ENCODE peak calls at places on chromosomes 1 and 21, in seven cellular contexts. One of them, this sample, is unnamed.

GRCh38 chr1:40011198-40011597 is 29.3 kb upstream of the CAP1 start:
- DNase-seq in ovary: no peak
- DNase-seq in breast epithelium: no peak
- DNase-seq in H9: no peak
- DNase-seq in tibial artery: no peak
- DNase-seq in GM23338: no peak
- DNase-seq in stomach: no peak
- DNase-seq in this sample: no peak

GRCh38 chr1:75587692-75588091 is 23.2 kb downstream of the SLC44A5 start:
- DNase-seq in stomach: no peak
- DNase-seq in GM23338: peak
- DNase-seq in H9: no peak
- DNase-seq in tibial artery: no peak
- DNase-seq in ovary: no peak
- DNase-seq in breast epithelium: no peak
- DNase-seq in this sample: no peak

GRCh38 chr1:110049801-110050601 is 15.6 kb downstream of the STRIP1 start:
- DNase-seq in tibial artery: peak
- DNase-seq in GM23338: no peak
- DNase-seq in breast epithelium: no peak
- DNase-seq in stomach: no peak
- DNase-seq in H9: no peak
- DNase-seq in ovary: no peak
- DNase-seq in this sample: no peak

GRCh38 chr1:199161319-199161680 is 522.5 kb downstream of the PTPRC start:
- DNase-seq in GM23338: peak
- DNase-seq in ovary: no peak
- DNase-seq in tibial artery: no peak
- DNase-seq in breast epithelium: no peak
- DNase-seq in H9: no peak
- DNase-seq in stomach: no peak
- DNase-seq in this sample: no peak

GRCh38 chr1:7580923-7581753 is 190.0 kb upstream of the VAMP3 start:
- DNase-seq in ovary: peak
- DNase-seq in stomach: no peak
- DNase-seq in GM23338: no peak
- DNase-seq in breast epithelium: peak
- DNase-seq in tibial artery: peak
- DNase-seq in H9: no peak
- DNase-seq in this sample: no peak

GRCh38 chr21:36059823-36060158 is 535 bp downstream of the SETD4 start:
- DNase-seq in breast epithelium: no peak
- DNase-seq in H9: no peak
- DNase-seq in stomach: peak
- DNase-seq in tibial artery: peak
- DNase-seq in GM23338: no peak
- DNase-seq in ovary: no peak
- DNase-seq in this sample: no peak

GRCh38 chr1:156383023-156383422 is 14.0 kb downstream of the RHBG start:
- DNase-seq in breast epithelium: peak
- DNase-seq in stomach: peak
- DNase-seq in ovary: no peak
- DNase-seq in tibial artery: no peak
- DNase-seq in GM23338: peak
- DNase-seq in H9: peak
- DNase-seq in this sample: peak

GRCh38 chr21:35909456-35910178 is 150.7 kb downstream of the SETD4 start:
- DNase-seq in GM23338: peak
- DNase-seq in tibial artery: no peak
- DNase-seq in stomach: no peak
- DNase-seq in ovary: no peak
- DNase-seq in breast epithelium: no peak
- DNase-seq in H9: no peak
- DNase-seq in this sample: no peak

GRCh38 chr1:113243529-113243928 is 146.8 kb upstream of the MAGI3 start:
- DNase-seq in H9: no peak
- DNase-seq in stomach: no peak
- DNase-seq in ovary: no peak
- DNase-seq in breast epithelium: no peak
- DNase-seq in tibial artery: no peak
- DNase-seq in GM23338: no peak
- DNase-seq in this sample: no peak

GRCh38 chr1:42679364-42679983 is 2.7 kb upstream of the YBX1 start:
- DNase-seq in ovary: no peak
- DNase-seq in breast epithelium: no peak
- DNase-seq in stomach: no peak
- DNase-seq in GM23338: no peak
- DNase-seq in H9: no peak
- DNase-seq in tibial artery: no peak
- DNase-seq in this sample: no peak

GRCh38 chr1:247332901-247333361 is 1.3 kb upstream of the ZNF496 start:
- DNase-seq in stomach: peak
- DNase-seq in tibial artery: peak
- DNase-seq in breast epithelium: no peak
- DNase-seq in ovary: no peak
- DNase-seq in GM23338: peak
- DNase-seq in H9: no peak
- DNase-seq in this sample: no peak

GRCh38 chr1:78101514-78101913 is 55.7 kb downstream of the GIPC2 start:
- DNase-seq in ovary: no peak
- DNase-seq in H9: no peak
- DNase-seq in tibial artery: peak
- DNase-seq in breast epithelium: no peak
- DNase-seq in GM23338: peak
- DNase-seq in stomach: peak
- DNase-seq in this sample: no peak

GRCh38 chr21:23853796-23854379 is 1753.4 kb downstream of the MRPL39 start:
- DNase-seq in ovary: no peak
- DNase-seq in breast epithelium: no peak
- DNase-seq in stomach: no peak
- DNase-seq in H9: no peak
- DNase-seq in GM23338: peak
- DNase-seq in tibial artery: no peak
- DNase-seq in this sample: no peak

GRCh38 chr1:54326577-54327385 is 79.4 kb downstream of the SSBP3 start:
- DNase-seq in breast epithelium: no peak
- DNase-seq in ovary: no peak
- DNase-seq in H9: no peak
- DNase-seq in stomach: no peak
- DNase-seq in GM23338: no peak
- DNase-seq in tibial artery: no peak
- DNase-seq in this sample: no peak

GRCh38 chr1:94989398-94989797 is 62.5 kb upstream of the CNN3 start:
- DNase-seq in tibial artery: no peak
- DNase-seq in breast epithelium: no peak
- DNase-seq in H9: no peak
- DNase-seq in GM23338: no peak
- DNase-seq in ovary: no peak
- DNase-seq in stomach: peak
- DNase-seq in this sample: no peak

GRCh38 chr21:30740462-30740861 is 6.6 kb downstream of the KRTAP21-2 start:
- DNase-seq in GM23338: no peak
- DNase-seq in ovary: no peak
- DNase-seq in tibial artery: no peak
- DNase-seq in breast epithelium: no peak
- DNase-seq in stomach: no peak
- DNase-seq in H9: no peak
- DNase-seq in this sample: no peak

GRCh38 chr1:184624051-184624450 is 130.6 kb downstream of the EDEM3 start:
- DNase-seq in H9: no peak
- DNase-seq in stomach: no peak
- DNase-seq in ovary: no peak
- DNase-seq in GM23338: no peak
- DNase-seq in tibial artery: peak
- DNase-seq in breast epithelium: no peak
- DNase-seq in this sample: no peak

GRCh38 chr1:99538618-99538956 is 107.3 kb upstream of the PALMD start:
- DNase-seq in ovary: no peak
- DNase-seq in GM23338: no peak
- DNase-seq in H9: no peak
- DNase-seq in stomach: no peak
- DNase-seq in tibial artery: no peak
- DNase-seq in breast epithelium: no peak
- DNase-seq in this sample: no peak

GRCh38 chr1:112544011-112544688 is 35.4 kb downstream of the WNT2B start:
- DNase-seq in ovary: no peak
- DNase-seq in tibial artery: no peak
- DNase-seq in breast epithelium: no peak
- DNase-seq in GM23338: no peak
- DNase-seq in H9: no peak
- DNase-seq in stomach: no peak
- DNase-seq in this sample: no peak

GRCh38 chr1:208178091-208178529 is 66.1 kb downstream of the PLXNA2 start:
- DNase-seq in GM23338: no peak
- DNase-seq in H9: no peak
- DNase-seq in ovary: no peak
- DNase-seq in tibial artery: no peak
- DNase-seq in stomach: peak
- DNase-seq in breast epithelium: no peak
- DNase-seq in this sample: no peak

GRCh38 chr1:230375795-230376194 is 50.3 kb downstream of the PGBD5 start:
- DNase-seq in H9: no peak
- DNase-seq in stomach: no peak
- DNase-seq in breast epithelium: no peak
- DNase-seq in ovary: no peak
- DNase-seq in GM23338: no peak
- DNase-seq in tibial artery: no peak
- DNase-seq in this sample: peak

GRCh38 chr1:208048904-208049303 is 138.0 kb upstream of the CD34 start:
- DNase-seq in tibial artery: no peak
- DNase-seq in stomach: no peak
- DNase-seq in GM23338: no peak
- DNase-seq in breast epithelium: no peak
- DNase-seq in H9: no peak
- DNase-seq in ovary: no peak
- DNase-seq in this sample: no peak

GRCh38 chr1:247448107-247448778 is 9.7 kb downstream of the OR2B11 start:
- DNase-seq in breast epithelium: peak
- DNase-seq in stomach: peak
- DNase-seq in tibial artery: no peak
- DNase-seq in H9: peak
- DNase-seq in GM23338: peak
- DNase-seq in ovary: peak
- DNase-seq in this sample: peak

GRCh38 chr1:84435159-84435558 is 36.9 kb downstream of the DNASE2B start:
- DNase-seq in breast epithelium: no peak
- DNase-seq in stomach: no peak
- DNase-seq in ovary: no peak
- DNase-seq in H9: no peak
- DNase-seq in GM23338: no peak
- DNase-seq in tibial artery: no peak
- DNase-seq in this sample: no peak
- H3K27ac ChIP-seq in breast epithelium: no peak
- H3K27ac ChIP-seq in stomach: peak
- H3K27ac ChIP-seq in ovary: no peak
- H3K27ac ChIP-seq in H9: no peak
- H3K27ac ChIP-seq in GM23338: no peak
- H3K27ac ChIP-seq in tibial artery: no peak
- H3K27ac ChIP-seq in this sample: no peak

GRCh38 chr1:222046684-222047083 is 304.8 kb upstream of the DUSP10 start:
- DNase-seq in stomach: no peak
- DNase-seq in breast epithelium: no peak
- DNase-seq in ovary: no peak
- DNase-seq in tibial artery: no peak
- DNase-seq in GM23338: no peak
- DNase-seq in H9: no peak
- DNase-seq in this sample: no peak

GRCh38 chr1:222049176-222049575 is 307.3 kb upstream of the DUSP10 start:
- DNase-seq in ovary: no peak
- DNase-seq in tibial artery: no peak
- DNase-seq in GM23338: no peak
- DNase-seq in H9: no peak
- DNase-seq in stomach: no peak
- DNase-seq in breast epithelium: no peak
- DNase-seq in this sample: no peak

GRCh38 chr1:222047370-222047769 is 305.5 kb upstream of the DUSP10 start:
- DNase-seq in GM23338: no peak
- DNase-seq in stomach: no peak
- DNase-seq in tibial artery: no peak
- DNase-seq in ovary: no peak
- DNase-seq in breast epithelium: no peak
- DNase-seq in H9: no peak
- DNase-seq in this sample: no peak

GRCh38 chr1:222045816-222046215 is 303.9 kb upstream of the DUSP10 start:
- DNase-seq in tibial artery: no peak
- DNase-seq in GM23338: no peak
- DNase-seq in H9: no peak
- DNase-seq in ovary: no peak
- DNase-seq in stomach: no peak
- DNase-seq in breast epithelium: no peak
- DNase-seq in this sample: no peak

GRCh38 chr1:222048030-222048632 is 306.2 kb upstream of the DUSP10 start:
- DNase-seq in tibial artery: no peak
- DNase-seq in H9: no peak
- DNase-seq in GM23338: no peak
- DNase-seq in stomach: no peak
- DNase-seq in ovary: no peak
- DNase-seq in breast epithelium: no peak
- DNase-seq in this sample: no peak
- H3K27ac ChIP-seq in tibial artery: no peak
- H3K27ac ChIP-seq in H9: no peak
- H3K27ac ChIP-seq in GM23338: no peak
- H3K27ac ChIP-seq in stomach: no peak
- H3K27ac ChIP-seq in ovary: no peak
- H3K27ac ChIP-seq in breast epithelium: no peak
- H3K27ac ChIP-seq in this sample: no peak

GRCh38 chr1:101479945-101480344 is 243.1 kb downstream of the S1PR1 start:
- DNase-seq in H9: no peak
- DNase-seq in stomach: no peak
- DNase-seq in ovary: no peak
- DNase-seq in GM23338: no peak
- DNase-seq in tibial artery: no peak
- DNase-seq in breast epithelium: no peak
- DNase-seq in this sample: no peak
- H3K27ac ChIP-seq in H9: no peak
- H3K27ac ChIP-seq in stomach: no peak
- H3K27ac ChIP-seq in ovary: no peak
- H3K27ac ChIP-seq in GM23338: no peak
- H3K27ac ChIP-seq in tibial artery: no peak
- H3K27ac ChIP-seq in breast epithelium: no peak
- H3K27ac ChIP-seq in this sample: no peak

DNA sequence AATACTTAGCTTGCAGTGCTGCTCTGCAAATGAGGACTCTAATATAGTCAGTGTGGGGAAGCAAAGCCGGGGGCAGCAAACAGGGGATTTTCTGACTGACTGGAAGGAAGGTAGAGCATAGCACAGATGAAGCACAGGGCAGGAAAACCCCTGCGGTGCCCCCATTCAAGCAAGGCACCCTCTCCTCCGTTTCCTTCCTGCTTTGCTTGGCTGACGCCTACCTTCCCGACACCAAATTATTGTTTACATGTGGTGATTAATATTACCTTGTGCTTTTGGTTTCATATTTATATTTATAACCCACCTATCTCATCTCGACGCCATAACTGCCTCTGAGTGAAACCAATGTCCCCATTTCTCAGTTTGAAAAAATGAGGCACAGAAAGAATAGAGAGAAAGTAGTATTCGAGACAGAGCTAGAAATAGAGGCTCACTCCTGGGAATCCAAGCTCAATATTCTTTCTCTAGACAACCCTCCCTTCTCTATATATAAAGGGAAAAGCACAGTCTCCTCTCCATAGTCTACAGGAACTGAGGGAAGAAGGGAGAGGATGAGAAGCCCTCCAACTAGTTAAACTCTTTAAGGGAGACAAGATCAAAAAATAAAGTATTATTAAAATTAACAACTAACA is 41.3 kb downstream of the PIK3C2B start:
- DNase-seq in H9: peak
- DNase-seq in stomach: peak
- DNase-seq in tibial artery: no peak
- DNase-seq in GM23338: peak
- DNase-seq in ovary: no peak
- DNase-seq in breast epithelium: no peak
- DNase-seq in this sample: no peak
- H3K27ac ChIP-seq in H9: no peak
- H3K27ac ChIP-seq in stomach: peak
- H3K27ac ChIP-seq in tibial artery: no peak
- H3K27ac ChIP-seq in GM23338: no peak
- H3K27ac ChIP-seq in ovary: no peak
- H3K27ac ChIP-seq in breast epithelium: no peak
- H3K27ac ChIP-seq in this sample: no peak